ENCODE peak calls at places on chromosome 6, in ten cellular contexts. R is adrenal gland, F is esophagus squamous epithelium, U is HCT116, P is PC-3, H is K562, C is ovary, B is left lung, K is psoas muscle, T is stomach. N is an unnamed sample.

GRCh38 chr6:148426317-148426977 is 83.8 kb downstream of the SASH1 start:
- DNase-seq in R (no peak), F (no peak), U (no peak), P (no peak), H (no peak), C (no peak), B (no peak), K (no peak), T (no peak), N (no peak)

GRCh38 chr6:11096109-11096508 is 2.5 kb downstream of the SMIM13 start:
- DNase-seq in R (peak; percentile 36), F (no peak), U (peak; percentile 54), P (peak; percentile 32), H (no peak), C (no peak), B (no peak), K (no peak), T (no peak), N (no peak)

GRCh38 chr6:34982424-34982852 is 93.4 kb downstream of the ANKS1A start:
- DNase-seq in R (peak; percentile 55), F (no peak), U (no peak), P (peak; percentile 45), H (peak; percentile 63), C (no peak), B (no peak), K (no peak), T (no peak), N (no peak)

GRCh38 chr6:156777866-156778614 is 862 bp downstream of the ARID1B start:
- DNase-seq in R (peak; percentile 51), F (peak; percentile 23), U (no peak), P (peak; percentile 35), H (peak; percentile 52), C (peak; percentile 56), B (peak; percentile 64), K (peak; percentile 79), T (peak; percentile 51), N (no peak)

GRCh38 chr6:67160820-67161219 is 1453.8 kb upstream of the EYS start:
- DNase-seq in R (no peak), F (no peak), U (no peak), P (no peak), H (no peak), C (no peak), B (no peak), K (no peak), T (no peak), N (no peak)

GRCh38 chr6:44560458-44561061 is 173.1 kb downstream of the CDC5L start:
- DNase-seq in R (no peak), F (no peak), U (no peak), P (no peak), H (no peak), C (no peak), B (no peak), K (no peak), T (no peak), N (no peak)

GRCh38 chr6:157459327-157459726 is 78.3 kb downstream of the ZDHHC14 start:
- DNase-seq in R (no peak), F (no peak), U (no peak), P (no peak), H (peak; percentile 74), C (no peak), B (no peak), K (no peak), T (no peak), N (no peak)

GRCh38 chr6:8172510-8172909 is 70.2 kb upstream of the EEF1E1 start:
- DNase-seq in R (no peak), F (no peak), U (no peak), P (no peak), H (no peak), C (no peak), B (no peak), K (no peak), T (no peak), N (no peak)

GRCh38 chr6:47308223-47308567 is 1.5 kb downstream of the TNFRSF21 start:
- DNase-seq in R (no peak), F (no peak), U (no peak), P (no peak), H (no peak), C (no peak), B (no peak), K (no peak), T (no peak), N (no peak)

GRCh38 chr6:163438940-163439335 is 24.4 kb downstream of the QKI start:
- DNase-seq in R (no peak), F (no peak), U (no peak), P (no peak), H (peak; percentile 45), C (no peak), B (no peak), K (peak; percentile 62), T (peak; percentile 62), N (no peak)

GRCh38 chr6:145866449-145867401 is 52.1 kb upstream of the FBXO30 start:
- DNase-seq in R (no peak), F (no peak), U (no peak), P (no peak), H (no peak), C (no peak), B (no peak), K (no peak), T (no peak), N (no peak)

GRCh38 chr6:68238097-68238597 is 396.9 kb upstream of the ADGRB3 start:
- DNase-seq in R (no peak), F (no peak), U (no peak), P (peak; percentile 42), H (no peak), C (no peak), B (no peak), K (no peak), T (no peak), N (no peak)

GRCh38 chr6:149268768-149269167 is 48.7 kb upstream of the TAB2 start:
- DNase-seq in R (no peak), F (no peak), U (no peak), P (peak; percentile 22), H (no peak), C (no peak), B (no peak), K (no peak), T (no peak), N (no peak)

GRCh38 chr6:13877116-13877515 is 47.6 kb upstream of the RNF182 start:
- DNase-seq in R (no peak), F (no peak), U (no peak), P (no peak), H (no peak), C (no peak), B (no peak), K (no peak), T (no peak), N (no peak)

GRCh38 chr6:30836957-30837356 is 47.4 kb upstream of the DDR1 start:
- DNase-seq in R (no peak), F (no peak), U (no peak), P (no peak), H (no peak), C (no peak), B (no peak), K (no peak), T (no peak), N (no peak)

GRCh38 chr6:89471287-89471867 is 38.4 kb downstream of the ANKRD6 start:
- DNase-seq in R (no peak), F (no peak), U (no peak), P (no peak), H (no peak), C (no peak), B (no peak), K (no peak), T (no peak), N (no peak)

GRCh38 chr6:89479902-89480301 is 47.0 kb downstream of the ANKRD6 start:
- DNase-seq in R (no peak), F (no peak), U (no peak), P (no peak), H (no peak), C (no peak), B (no peak), K (no peak), T (no peak), N (no peak)

GRCh38 chr6:89475106-89475505 is 42.2 kb downstream of the ANKRD6 start:
- DNase-seq in R (no peak), F (no peak), U (no peak), P (peak; percentile 6), H (no peak), C (no peak), B (no peak), K (no peak), T (no peak), N (no peak)

GRCh38 chr6:89475634-89476033 is 42.7 kb downstream of the ANKRD6 start:
- DNase-seq in R (peak; percentile 18), F (no peak), U (no peak), P (no peak), H (no peak), C (no peak), B (no peak), K (no peak), T (no peak), N (no peak)
- H3K27ac ChIP-seq in R (no peak overlapping the region), F (no peak overlapping the region), U (no peak overlapping the region), P (no peak overlapping the region), H (no peak overlapping the region), C (no peak overlapping the region), B (peak overlapping the region; percentile 1), K (no peak overlapping the region), T (peak overlapping the region; percentile 2), N (no peak overlapping the region)

GRCh38 chr6:25511386-25511785 is 140.6 kb upstream of the SCGN start:
- DNase-seq in R (no peak), F (no peak), U (no peak), P (peak; percentile 54), H (no peak), C (no peak), B (no peak), K (no peak), T (no peak), N (no peak)
- TF ChIP-seq CTCF in R (no peak), F (no peak), U (no peak), P (no peak), H (no peak), C (no peak), B (no peak), K (no peak), T (no peak), N (no peak)

GRCh38 chr6:33591633-33592032 is 11.6 kb upstream of the BAK1 start:
- DNase-seq in R (no peak), F (no peak), U (no peak), P (no peak), H (no peak), C (no peak), B (no peak), K (no peak), T (no peak), N (no peak)
- H3K27ac ChIP-seq in R (no peak overlapping the region), F (peak overlapping the region; percentile 75), U (peak overlapping the region; percentile 86), P (peak overlapping the region; percentile 93), H (no peak overlapping the region), C (no peak overlapping the region), B (peak overlapping the region; percentile 79), K (peak overlapping the region; percentile 91), T (peak overlapping the region; percentile 91), N (no peak overlapping the region)

DNA sequence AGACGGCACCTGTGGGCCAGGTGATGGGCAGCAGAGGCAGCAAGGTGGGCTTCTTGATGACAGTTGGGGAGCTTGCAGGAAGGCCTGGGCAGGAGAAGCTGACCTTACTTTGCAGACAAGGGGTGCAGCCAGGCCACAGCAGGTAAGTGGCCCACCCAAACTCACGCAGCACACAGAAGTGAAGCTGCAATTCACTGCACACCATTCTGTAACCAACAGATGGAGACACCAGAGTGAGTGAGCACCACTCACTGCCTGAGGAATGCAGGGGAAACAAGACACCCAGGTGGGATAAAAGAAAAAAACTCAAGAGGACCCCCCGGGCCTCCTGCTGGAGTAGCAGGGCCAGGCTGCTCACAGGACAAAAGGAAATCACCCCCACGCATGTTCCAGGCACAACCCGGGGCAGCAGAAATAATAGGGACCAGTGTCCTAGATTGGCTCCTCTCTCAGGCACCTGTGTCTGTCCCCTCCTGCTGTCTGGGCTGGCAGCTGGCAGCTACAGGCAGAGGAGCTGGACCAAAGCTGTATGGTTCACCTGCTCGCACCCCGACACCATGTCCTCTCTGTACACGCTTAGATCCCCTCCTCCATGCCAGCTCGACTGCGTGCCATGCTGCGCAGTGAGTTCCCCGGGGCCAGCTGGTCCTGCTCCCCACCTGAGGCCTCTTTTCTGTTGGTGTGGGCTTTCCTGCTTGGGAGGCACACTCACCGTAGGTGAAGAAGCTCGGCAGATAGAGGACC is 4.9 kb downstream of the MTCH1 start:
- DNase-seq in R (no peak), F (no peak), U (no peak), P (no peak), H (no peak), C (no peak), B (no peak), K (no peak), T (no peak), N (no peak)
- TF ChIP-seq CTCF in R (no peak), F (no peak), U (no peak), P (peak; percentile 24), H (no peak), C (no peak), B (no peak), K (peak; percentile 19), T (no peak), N (no peak)